ENCODE peak calls at places on chromosomes 2 and 18, in ten cellular contexts. C, Z, V, Q, W, G, N, T, X and Y are unnamed samples.

GRCh38 chr18:45785015-45785597 is 40.4 kb upstream of the SIGLEC15 start:
- DNase-seq in T (no peak), Q (no peak), N (no peak), Z (no peak), X (no peak), G (no peak), C (no peak), W (no peak), V (peak; percentile 67), Y (no peak)

GRCh38 chr2:30708491-30709290 is 98.6 kb downstream of the CAPN13 start:
- DNase-seq in G (no peak), V (peak; percentile 64), Q (no peak), C (peak; percentile 34), W (no peak), X (no peak), N (no peak), Z (no peak), T (no peak), Y (peak; percentile 21)

GRCh38 chr2:9768388-9768787 is 74.9 kb upstream of the TAF1B start:
- DNase-seq in C (peak; percentile 27), W (no peak), X (peak; percentile 89), Z (peak; percentile 74), T (no peak), Q (no peak), V (no peak), N (no peak), G (no peak), Y (peak; percentile 20)

GRCh38 chr2:200662727-200663126 is 76.9 kb downstream of the AOX1 start:
- DNase-seq in W (no peak), T (peak; percentile 12), C (no peak), Q (no peak), Z (no peak), G (peak; percentile 80), V (peak; percentile 79), N (no peak), X (no peak), Y (peak; percentile 78)

GRCh38 chr18:35635171-35635570 is 53.6 kb downstream of the GALNT1 start:
- DNase-seq in N (no peak), X (peak; percentile 83), C (no peak), W (no peak), T (peak; percentile 34), Z (no peak), V (peak; percentile 47), Q (no peak), G (no peak), Y (no peak)

GRCh38 chr2:218319813-218320360 is 27.6 kb upstream of the TMBIM1 start:
- DNase-seq in Z (no peak), W (no peak), C (no peak), N (no peak), V (no peak), G (no peak), X (no peak), T (no peak), Q (no peak), Y (no peak)

GRCh38 chr2:199987586-199987985 is 32.2 kb downstream of the MAIP1 start:
- DNase-seq in V (no peak), N (no peak), Q (no peak), T (no peak), X (no peak), W (no peak), G (no peak), C (peak; percentile 90), Z (no peak), Y (no peak)

GRCh38 chr2:158530829-158531228 is 74.1 kb downstream of the PKP4 start:
- DNase-seq in T (no peak), N (no peak), Z (no peak), W (no peak), G (no peak), Q (no peak), X (no peak), V (no peak), C (no peak), Y (no peak)

GRCh38 chr2:48433682-48434081 is 96.3 kb upstream of the STON1 start:
- DNase-seq in W (no peak), X (no peak), N (no peak), V (peak; percentile 41), G (no peak), C (peak; percentile 38), T (no peak), Q (no peak), Z (no peak), Y (no peak)

GRCh38 chr2:67993329-67993728 is 69.5 kb downstream of the C1D start:
- DNase-seq in N (no peak), W (no peak), X (no peak), V (no peak), C (peak; percentile 94), T (no peak), Q (no peak), G (no peak), Z (no peak), Y (no peak)